ENCODE peak calls at places on chromosomes 7 and 10, in five cellular contexts. Y, K, J, Q and Z are unnamed samples.

GRCh38 chr10:70418713-70419112 is 14.8 kb downstream of the EIF4EBP2 start:
- DNase-seq in J (no peak), Y (no peak), Q (no peak), K (no peak), Z (no peak)

GRCh38 chr10:72667207-72667864 is 24.6 kb upstream of the MCU start:
- DNase-seq in Y (no peak), Q (no peak), J (no peak), K (no peak), Z (no peak)

GRCh38 chr10:126227762-126228134 is 160.5 kb downstream of the ADAM12 start:
- DNase-seq in J (no peak), K (no peak), Q (no peak), Y (no peak), Z (no peak)

GRCh38 chr7:159031135-159031701 is 113.4 kb downstream of the VIPR2 start:
- DNase-seq in K (peak; percentile 72), J (peak; percentile 51), Q (no peak), Y (peak; percentile 26), Z (no peak)

GRCh38 chr7:1829111-1829510 is 159.0 kb downstream of the ELFN1 start:
- DNase-seq in J (peak; percentile 10), K (no peak), Q (no peak), Y (no peak), Z (no peak)

GRCh38 chr10:110138197-110138812 is 69.1 kb upstream of the MXI1 start:
- DNase-seq in J (no peak), Q (peak; percentile 6), Y (no peak), K (no peak), Z (no peak)

GRCh38 chr10:52526251-52526823 is 212.3 kb downstream of the DKK1 start:
- DNase-seq in J (no peak), Y (no peak), K (no peak), Q (no peak), Z (no peak)

GRCh38 chr10:110865804-110866482 is 5.8 kb upstream of the PDCD4 start:
- DNase-seq in Q (no peak), J (no peak), Y (no peak), K (no peak), Z (no peak)

GRCh38 chr7:100863406-100863950 is 3.7 kb upstream of the TRIP6 start:
- DNase-seq in K (no peak), J (no peak), Q (no peak), Y (no peak), Z (no peak)

GRCh38 chr7:101058355-101058754 is 26.9 kb upstream of the TRIM56 start:
- DNase-seq in K (peak; percentile 96), Y (peak; percentile 78), J (peak; percentile 81), Q (no peak), Z (peak; percentile 20)

GRCh38 chr7:471191-471865 is 48.3 kb downstream of the PDGFA start:
- DNase-seq in Q (no peak), K (no peak), Y (no peak), J (no peak), Z (peak; percentile 0)

GRCh38 chr10:75717126-75717916 is 285.9 kb downstream of the LRMDA start:
- DNase-seq in Q (no peak), K (no peak), J (no peak), Y (no peak), Z (no peak)

GRCh38 chr10:33120275-33120674 is 162.2 kb upstream of the ITGB1 start:
- DNase-seq in Y (no peak), J (no peak), K (no peak), Q (no peak), Z (no peak)

GRCh38 chr10:95277201-95277570 is 13.6 kb downstream of the PDLIM1 start:
- DNase-seq in K (no peak), J (no peak), Q (no peak), Y (no peak), Z (no peak)

GRCh38 chr7:159093351-159093971 is 51.2 kb downstream of the VIPR2 start:
- DNase-seq in J (no peak), Y (no peak), Q (no peak), K (no peak), Z (no peak)

GRCh38 chr7:155763721-155764431 is 48.4 kb downstream of the SHH start:
- DNase-seq in Q (no peak), J (no peak), K (no peak), Y (peak; percentile 33), Z (no peak)

GRCh38 chr7:102883098-102883860 is 29.5 kb upstream of the LRRC17 start:
- DNase-seq in J (no peak), K (no peak), Q (no peak), Y (no peak), Z (no peak)

GRCh38 chr7:138257459-138258193 is 181.4 kb downstream of the AKR1D1 start:
- DNase-seq in J (peak; percentile 60), Q (no peak), K (no peak), Y (peak; percentile 22), Z (peak; percentile 31)

GRCh38 chr10:129031233-129032150 is 435.5 kb upstream of the MGMT start:
- DNase-seq in Y (peak; percentile 88), Q (no peak), J (peak; percentile 77), K (peak; percentile 78), Z (peak; percentile 26)

GRCh38 chr10:100148353-100149211 is 37.2 kb downstream of the ERLIN1 start:
- DNase-seq in K (no peak), Q (no peak), J (no peak), Y (no peak), Z (no peak)

GRCh38 chr7:67918158-67918557 is 921.5 kb downstream of the TYW1 start:
- DNase-seq in K (no peak), Y (no peak), J (peak; percentile 22), Q (no peak), Z (no peak)

DNA sequence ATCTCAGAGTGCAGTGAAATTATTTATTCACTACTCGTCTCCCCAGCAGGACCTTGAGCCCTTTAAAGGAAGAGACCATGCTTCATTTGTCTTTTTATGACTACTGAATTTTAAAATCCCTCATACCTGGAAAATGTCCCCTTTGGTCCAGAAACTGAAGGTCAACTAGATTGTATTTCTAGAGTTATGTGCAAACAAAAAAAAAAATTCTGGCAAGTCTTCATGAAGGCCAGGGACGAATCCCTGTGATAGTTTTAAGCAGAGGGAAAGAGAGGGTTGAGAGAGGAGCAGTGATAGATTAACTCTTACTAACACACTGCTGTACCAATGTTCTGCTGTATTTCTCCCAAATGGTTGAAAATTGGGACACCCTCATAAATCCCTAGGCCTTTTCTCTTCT is 182.7 kb upstream of the AOAH start:
- DNase-seq in J (no peak), K (no peak), Y (no peak), Q (no peak), Z (no peak)
- TF ChIP-seq CTCF in J (no peak), K (no peak), Y (no peak), Q (no peak), Z (no peak)

GRCh38 chr7:85830982-85831381 is 644.1 kb upstream of the SEMA3D start:
- DNase-seq in Q (no peak), K (no peak), J (no peak), Y (no peak), Z (no peak)

GRCh38 chr7:85833071-85833470 is 646.2 kb upstream of the SEMA3D start:
- DNase-seq in J (no peak), Q (peak; percentile 26), Y (no peak), K (no peak), Z (no peak)

GRCh38 chr7:85829176-85829575 is 642.3 kb upstream of the SEMA3D start:
- DNase-seq in J (no peak), Y (no peak), K (no peak), Q (no peak), Z (no peak)

GRCh38 chr7:85828654-85829053 is 641.8 kb upstream of the SEMA3D start:
- DNase-seq in J (no peak), Q (no peak), K (no peak), Y (no peak), Z (no peak)

DNA sequence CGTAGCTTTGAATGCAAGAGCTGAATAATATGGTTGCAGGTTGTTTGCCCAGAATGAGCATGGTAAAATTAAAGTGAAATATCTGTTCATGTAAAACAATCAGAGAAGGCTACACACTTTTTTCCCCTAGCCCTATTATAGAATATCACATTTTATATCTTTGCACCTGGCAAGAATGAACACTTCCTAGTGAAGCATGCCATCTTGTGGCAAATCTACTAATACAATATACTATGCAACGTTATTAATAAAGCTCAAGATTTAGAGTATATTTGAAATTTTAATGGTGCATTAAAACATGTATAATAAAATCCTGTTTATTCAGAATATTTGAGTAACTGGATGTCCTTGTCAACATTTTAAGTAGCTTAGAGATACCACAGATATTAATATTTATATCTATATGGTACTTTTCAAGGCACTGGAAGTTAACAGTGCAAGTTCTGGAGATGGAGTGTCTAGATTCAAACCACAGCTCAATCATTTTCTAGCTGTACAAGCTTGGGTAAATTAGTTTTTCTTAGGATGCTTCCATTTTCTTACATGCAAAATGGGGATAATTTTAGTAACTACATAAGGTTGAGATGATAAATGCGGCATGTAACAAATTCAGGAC is 643.1 kb upstream of the SEMA3D start:
- DNase-seq in Q (no peak), J (no peak), K (no peak), Y (no peak), Z (no peak)
- TF ChIP-seq CTCF in Q (peak; percentile 38), J (no peak), K (no peak), Y (no peak), Z (no peak)

GRCh38 chr7:123204206-123204835 is 4.6 kb upstream of the SLC13A1 start:
- DNase-seq in K (no peak), J (no peak), Y (no peak), Q (no peak), Z (no peak)

GRCh38 chr7:123210986-123211385 is 11.2 kb upstream of the SLC13A1 start:
- DNase-seq in J (no peak), Q (no peak), K (no peak), Y (no peak), Z (no peak)

GRCh38 chr7:123209786-123210185 is 10.0 kb upstream of the SLC13A1 start:
- DNase-seq in Q (no peak), J (peak; percentile 39), K (no peak), Y (no peak), Z (peak; percentile 13)

GRCh38 chr7:123211545-123211944 is 11.8 kb upstream of the SLC13A1 start:
- DNase-seq in Y (no peak), Q (no peak), K (no peak), J (no peak), Z (no peak)

GRCh38 chr7:123208793-123209192 is 9.0 kb upstream of the SLC13A1 start:
- DNase-seq in Y (no peak), J (peak; percentile 51), Q (no peak), K (no peak), Z (no peak)
- TF ChIP-seq CTCF in Y (no peak), J (no peak), Q (no peak), K (peak; percentile 31), Z (peak; percentile 45)

DNA sequence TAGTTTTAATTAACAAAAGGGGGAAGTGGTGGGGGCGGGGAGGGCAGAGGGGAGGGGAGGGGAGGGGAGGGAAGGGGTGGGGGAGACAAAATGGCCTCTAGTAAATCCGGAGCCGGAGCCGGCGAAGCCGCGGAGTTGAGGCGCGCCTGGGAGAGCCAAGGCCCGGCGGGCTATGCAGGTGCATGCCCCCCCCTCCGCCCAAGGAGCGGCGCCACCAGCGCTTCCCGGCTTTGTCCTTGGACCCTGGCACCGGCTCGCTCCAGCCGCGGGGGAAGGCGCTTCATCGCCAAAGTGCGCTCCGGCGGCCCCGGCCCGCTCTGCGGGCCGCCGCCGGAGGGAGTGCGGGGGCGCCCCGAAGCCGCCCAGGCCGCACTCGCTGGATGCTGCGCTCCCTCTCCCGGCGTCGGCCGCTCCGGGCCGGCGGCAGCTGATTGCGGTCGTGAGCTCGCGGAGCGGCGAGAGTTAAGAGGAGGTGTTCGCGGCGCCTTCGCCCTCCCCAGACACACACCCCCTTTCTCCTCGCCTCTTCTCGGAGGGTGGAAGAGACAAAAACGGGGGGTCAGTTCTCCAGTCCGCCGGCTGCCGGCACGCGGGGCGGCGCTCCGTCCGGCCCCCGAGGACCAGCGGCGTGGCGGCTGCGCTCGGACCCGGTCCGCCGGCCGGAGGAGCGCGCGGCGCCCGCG is at the start of gene LRRC4:
- DNase-seq in Y (peak; percentile 59), K (peak; percentile 57), J (peak; percentile 48), Q (no peak), Z (peak; percentile 26)
- TF ChIP-seq CTCF in Y (no peak), K (no peak), J (no peak), Q (no peak), Z (no peak)